ENCODE peak calls at places on chromosomes 3 and 15, in eight cellular contexts. W is aorta, Y is small intestine, B is PC-3, P is lower lobe of right lung, U is fibroblast of lung, F is WERI-Rb-1, R is heart left ventricle. L is an unnamed sample.

GRCh38 chr3:11095932-11096265 is 58.4 kb upstream of the HRH1 start:
- DNase-seq in U (no peak), F (no peak), R (no peak), Y (no peak), W (no peak), B (no peak), P (no peak), L (no peak)

GRCh38 chr3:126952983-126953660 is 29.8 kb upstream of the PLXNA1 start:
- DNase-seq in P (no peak), F (no peak), W (peak; percentile 38), B (no peak), R (peak; percentile 11), Y (no peak), U (no peak), L (no peak)

GRCh38 chr15:74964794-74965193 is 8.2 kb upstream of the RPP25 start:
- DNase-seq in Y (no peak), F (peak; percentile 34), R (no peak), W (no peak), P (no peak), U (peak; percentile 21), B (peak; percentile 67), L (no peak)

GRCh38 chr3:37999836-38000235 is 9.2 kb downstream of the VILL start:
- DNase-seq in W (peak; percentile 28), R (peak; percentile 18), Y (no peak), F (no peak), P (no peak), B (no peak), U (no peak), L (no peak)

GRCh38 chr3:14458434-14459280 is 56.3 kb downstream of the SLC6A6 start:
- DNase-seq in B (no peak), Y (no peak), F (peak; percentile 23), W (no peak), U (peak; percentile 22), R (no peak), P (no peak), L (no peak)

GRCh38 chr15:88690331-88690730 is 51.5 kb downstream of the ISG20 start:
- DNase-seq in Y (no peak), P (no peak), W (no peak), R (no peak), B (no peak), U (no peak), F (no peak), L (no peak)

GRCh38 chr3:71752911-71753715 is 542 bp upstream of the GPR27 start:
- DNase-seq in R (no peak), P (no peak), U (no peak), B (no peak), F (peak; percentile 19), W (no peak), Y (no peak), L (no peak)

GRCh38 chr15:89122532-89123525 is 34.6 kb downstream of the ABHD2 start:
- DNase-seq in F (no peak), U (peak; percentile 83), W (no peak), R (no peak), Y (no peak), B (peak; percentile 88), P (no peak), L (no peak)

GRCh38 chr15:66476535-66476934 is 21.0 kb downstream of the SNAPC5 start:
- DNase-seq in P (no peak), F (no peak), B (no peak), R (no peak), W (no peak), U (no peak), Y (no peak), L (no peak)

GRCh38 chr3:48656841-48657281 is 5.8 kb downstream of the CELSR3 start:
- DNase-seq in P (no peak), F (no peak), B (no peak), W (no peak), U (no peak), R (no peak), Y (no peak), L (no peak)

GRCh38 chr3:111252795-111253194 is 181.2 kb downstream of the NECTIN3 start:
- DNase-seq in U (peak; percentile 43), R (no peak), P (no peak), Y (peak; percentile 18), B (peak; percentile 57), W (no peak), F (no peak), L (no peak)

GRCh38 chr3:63921741-63922482 is 9.7 kb upstream of the SCAANT1 start:
- DNase-seq in F (no peak), U (no peak), B (no peak), Y (no peak), W (no peak), P (no peak), R (no peak), L (no peak)

GRCh38 chr3:150344079-150344478 is 64.0 kb upstream of the TSC22D2 start:
- DNase-seq in R (no peak), W (no peak), U (no peak), P (no peak), B (no peak), F (no peak), Y (no peak), L (no peak)

GRCh38 chr3:150346956-150347863 is 60.9 kb upstream of the TSC22D2 start:
- DNase-seq in P (no peak), Y (no peak), B (peak; percentile 81), U (peak; percentile 29), R (no peak), F (no peak), W (peak; percentile 46), L (no peak)

GRCh38 chr3:150342951-150343468 is 65.1 kb upstream of the TSC22D2 start:
- DNase-seq in W (no peak), Y (no peak), R (no peak), F (no peak), P (no peak), U (no peak), B (no peak), L (no peak)

GRCh38 chr3:150341893-150342292 is 66.2 kb upstream of the TSC22D2 start:
- DNase-seq in P (no peak), W (no peak), U (no peak), Y (no peak), F (no peak), B (peak; percentile 44), R (no peak), L (no peak)

GRCh38 chr3:150345021-150345538 is 63.0 kb upstream of the TSC22D2 start:
- DNase-seq in R (no peak), P (no peak), U (peak; percentile 92), B (peak; percentile 100), F (no peak), Y (peak; percentile 90), W (no peak), L (peak; percentile 92)
- H3K27ac ChIP-seq in R (no peak overlapping the region), P (no peak overlapping the region), U (no peak overlapping the region), B (peak overlapping the region; percentile 40), F (no peak overlapping the region), Y (no peak overlapping the region), W (no peak overlapping the region), L (no peak overlapping the region)

DNA sequence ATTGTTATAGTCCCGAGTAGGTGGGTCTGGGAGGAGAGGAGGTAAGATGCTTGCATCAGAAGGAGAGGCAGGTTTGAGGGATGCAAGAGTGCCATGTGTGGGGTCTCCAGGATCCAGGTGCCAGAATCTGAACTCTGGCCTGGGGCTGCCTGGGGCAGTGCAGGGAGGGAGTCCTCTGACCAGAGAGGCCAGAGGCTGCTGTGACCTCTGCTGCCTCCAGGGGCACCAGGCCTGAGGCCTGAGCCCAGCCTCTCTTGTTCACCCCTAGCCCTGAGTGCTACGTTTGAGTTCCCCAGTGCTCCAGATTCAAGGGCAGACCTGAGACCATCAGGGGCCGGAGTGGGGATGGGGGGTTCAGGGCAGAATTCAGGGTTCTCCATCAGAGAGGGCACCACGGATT is 7.4 kb downstream of the SLC38A3 start:
- DNase-seq in W (no peak), B (no peak), F (peak; percentile 18), Y (no peak), U (no peak), P (no peak), R (no peak), L (no peak)
- H3K4me3 ChIP-seq in W (no peak overlapping the region), B (no peak overlapping the region), F (no peak overlapping the region), Y (no peak overlapping the region), U (no peak overlapping the region), P (no peak overlapping the region), R (no peak overlapping the region), L (no peak overlapping the region)

GRCh38 chr3:187044871-187045552 is 94.3 kb downstream of the RPL39L start:
- DNase-seq in F (no peak), W (peak; percentile 76), P (no peak), B (no peak), R (peak; percentile 73), Y (no peak), U (no peak), L (peak; percentile 65)
- H3K27ac ChIP-seq in F (no peak overlapping the region), W (no peak overlapping the region), P (no peak overlapping the region), B (no peak overlapping the region), R (peak overlapping the region; percentile 62), Y (no peak overlapping the region), U (no peak overlapping the region), L (peak overlapping the region; percentile 50)

GRCh38 chr3:158977497-158977896 is 175.6 kb downstream of the MFSD1 start:
- DNase-seq in B (no peak), Y (no peak), F (no peak), W (no peak), R (no peak), U (no peak), P (no peak), L (no peak)

GRCh38 chr3:158983480-158983879 is 181.6 kb downstream of the MFSD1 start:
- DNase-seq in R (no peak), B (no peak), W (no peak), P (no peak), F (no peak), U (no peak), Y (no peak), L (no peak)
- H3K4me3 ChIP-seq in R (no peak overlapping the region), B (no peak overlapping the region), W (no peak overlapping the region), P (no peak overlapping the region), F (no peak overlapping the region), U (no peak overlapping the region), Y (no peak overlapping the region), L (no peak overlapping the region)